ENCODE peak calls at places on chromosomes 4 and X, in seven cellular contexts. K, B, P, L, Y, I and D are unnamed samples.

GRCh38 chr4:169815606-169816005 is 57.9 kb upstream of the HPF1 start:
- DNase-seq in K (no peak), B (peak; percentile 55), P (no peak), L (no peak), Y (no peak), I (no peak), D (no peak)

GRCh38 chr4:90184560-90184959 is 57.4 kb downstream of the CCSER1 start:
- DNase-seq in K (no peak), B (no peak), P (no peak), L (no peak), Y (no peak), I (no peak), D (no peak)

GRCh38 chrX:40085086-40085551 is 12.6 kb downstream of the BCOR start:
- DNase-seq in K (no peak), B (no peak), P (no peak), L (peak; percentile 73), Y (no peak), I (peak; percentile 9), D (no peak)

GRCh38 chr4:20253799-20254409 is 2.2 kb downstream of the SLIT2 start:
- DNase-seq in K (peak; percentile 46), B (no peak), P (no peak), L (no peak), Y (peak; percentile 49), I (peak; percentile 64), D (no peak)

GRCh38 chr4:181008164-181008563 is 1235.0 kb upstream of the TENM3 start:
- DNase-seq in K (no peak), B (peak; percentile 1), P (no peak), L (no peak), Y (no peak), I (no peak), D (no peak)

GRCh38 chr4:52750819-52751348 is 341 bp downstream of the ERVMER34-1 start:
- DNase-seq in K (no peak), B (peak; percentile 2), P (peak; percentile 16), L (no peak), Y (peak; percentile 54), I (peak; percentile 4), D (no peak)

GRCh38 chr4:44760142-44760898 is 34.0 kb upstream of the GNPDA2 start:
- DNase-seq in K (no peak), B (peak; percentile 23), P (peak; percentile 19), L (no peak), Y (no peak), I (peak; percentile 26), D (no peak)

GRCh38 chr4:15930314-15930713 is 8.2 kb downstream of the FGFBP1 start:
- DNase-seq in K (no peak), B (no peak), P (no peak), L (no peak), Y (no peak), I (no peak), D (no peak)

GRCh38 chrX:111483140-111483539 is 28.3 kb upstream of the SERTM2 start:
- DNase-seq in K (no peak), B (no peak), P (no peak), L (no peak), Y (no peak), I (no peak), D (no peak)

GRCh38 chrX:129655547-129656248 is 942 bp upstream of the APLN start:
- DNase-seq in K (no peak), B (peak; percentile 48), P (no peak), L (no peak), Y (no peak), I (peak; percentile 32), D (peak; percentile 17)

GRCh38 chrX:149570668-149571067 is 16.6 kb downstream of the MAGEA9B start:
- DNase-seq in K (no peak), B (peak; percentile 7), P (no peak), L (no peak), Y (no peak), I (no peak), D (no peak)

GRCh38 chr4:138222041-138222440 is 20.1 kb downstream of the SLC7A11 start:
- DNase-seq in K (no peak), B (peak; percentile 89), P (no peak), L (no peak), Y (no peak), I (peak; percentile 79), D (no peak)

GRCh38 chrX:10512741-10513140 is 107.6 kb downstream of the MID1 start:
- DNase-seq in K (no peak), B (no peak), P (no peak), L (no peak), Y (no peak), I (no peak), D (no peak)

GRCh38 chr4:3767569-3768288 is 1.5 kb downstream of the ADRA2C start:
- DNase-seq in K (peak; percentile 51), B (peak; percentile 52), P (no peak), L (no peak), Y (no peak), I (no peak), D (no peak)
- H3K27ac ChIP-seq in K (no peak overlapping the region), B (no peak overlapping the region), P (no peak overlapping the region), L (no peak overlapping the region), Y (no peak overlapping the region), I (no peak overlapping the region), D (no peak overlapping the region)

GRCh38 chr4:182918044-182918607 is 940 bp upstream of the DCTD start:
- DNase-seq in K (no peak), B (no peak), P (no peak), L (no peak), Y (no peak), I (no peak), D (no peak)

GRCh38 chr4:182916483-182917181 is 554 bp downstream of the DCTD start:
- DNase-seq in K (peak; percentile 81), B (peak; percentile 47), P (no peak), L (peak; percentile 20), Y (peak; percentile 64), I (peak; percentile 53), D (no peak)

GRCh38 chr4:182914357-182914756 is 2.8 kb downstream of the DCTD start:
- DNase-seq in K (no peak), B (no peak), P (no peak), L (no peak), Y (no peak), I (no peak), D (no peak)

GRCh38 chr4:182918791-182919302 is 1.7 kb upstream of the DCTD start:
- DNase-seq in K (no peak), B (no peak), P (no peak), L (no peak), Y (no peak), I (no peak), D (no peak)

DNA sequence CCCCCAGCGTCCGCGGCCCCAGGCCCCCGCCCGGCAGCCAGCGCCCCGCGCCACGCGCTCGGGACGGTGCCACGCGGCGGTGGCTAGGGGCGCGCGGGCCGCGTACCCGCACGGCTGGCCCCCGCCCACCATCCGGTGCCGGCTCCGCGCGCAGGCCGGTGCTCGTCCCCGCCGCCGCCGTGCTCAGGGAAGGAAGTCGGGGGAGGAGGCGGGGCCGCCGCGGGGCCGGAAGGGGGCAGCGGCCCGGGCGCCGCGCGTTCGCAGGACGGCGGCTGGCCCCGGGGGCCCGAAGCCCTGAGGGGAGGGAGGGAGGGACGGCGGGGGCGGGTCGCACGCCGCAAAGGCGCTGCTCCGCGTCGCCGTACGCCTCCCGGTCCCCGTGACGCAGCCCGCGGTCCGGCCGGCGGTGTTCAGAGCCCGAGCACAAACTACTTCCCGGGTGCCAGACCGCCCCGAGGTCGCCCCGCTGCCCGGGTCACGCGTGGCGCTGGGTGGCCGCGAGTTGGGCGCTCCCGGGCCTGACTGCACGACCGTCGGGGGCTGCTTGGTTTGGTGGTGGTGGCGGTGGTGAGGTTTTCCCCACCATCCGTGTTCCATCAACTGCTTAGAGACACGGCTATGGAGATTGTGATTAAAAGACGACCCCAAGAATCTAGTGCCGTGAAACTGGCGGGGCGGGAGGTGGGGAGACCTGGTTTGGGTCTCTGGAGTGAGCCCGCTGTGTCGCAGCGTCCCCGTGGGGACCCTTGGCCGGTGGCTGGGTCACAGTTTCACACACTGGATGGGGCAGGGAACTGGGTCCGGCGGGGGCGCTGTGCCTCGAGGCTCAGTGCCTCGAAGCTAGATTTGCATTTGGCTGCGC is at the start of gene DCTD:
- DNase-seq in K (peak; percentile 87), B (peak; percentile 52), P (no peak), L (peak; percentile 67), Y (peak; percentile 87), I (peak; percentile 60), D (no peak)
- TF ChIP-seq POLR2A in K (peak; percentile 28), B (peak; percentile 43), P (peak; percentile 49), L (no peak), Y (peak; percentile 79), I (peak; percentile 21), D (no peak)

GRCh38 chrX:98568795-98569194 is 1685.1 kb downstream of the RPA4 start:
- DNase-seq in K (no peak), B (no peak), P (no peak), L (no peak), Y (no peak), I (no peak), D (no peak)
- H3K27ac ChIP-seq in K (no peak overlapping the region), B (no peak overlapping the region), P (no peak overlapping the region), L (no peak overlapping the region), Y (no peak overlapping the region), I (no peak overlapping the region), D (no peak overlapping the region)

GRCh38 chr4:120723986-120724385 is 198.5 kb downstream of the PRDM5 start:
- DNase-seq in K (no peak), B (no peak), P (no peak), L (no peak), Y (no peak), I (no peak), D (no peak)

GRCh38 chr4:120725639-120726585 is 196.6 kb downstream of the PRDM5 start:
- DNase-seq in K (no peak), B (no peak), P (no peak), L (no peak), Y (no peak), I (no peak), D (no peak)

GRCh38 chr4:120722655-120723054 is 199.9 kb downstream of the PRDM5 start:
- DNase-seq in K (no peak), B (no peak), P (no peak), L (no peak), Y (no peak), I (no peak), D (no peak)

GRCh38 chr4:120723105-120723504 is 199.4 kb downstream of the PRDM5 start:
- DNase-seq in K (no peak), B (no peak), P (no peak), L (no peak), Y (no peak), I (peak; percentile 51), D (no peak)

GRCh38 chr4:120724656-120725055 is 197.9 kb downstream of the PRDM5 start:
- DNase-seq in K (no peak), B (no peak), P (no peak), L (no peak), Y (no peak), I (no peak), D (no peak)
- TF ChIP-seq POLR2A in K (no peak), B (no peak), P (no peak), L (no peak), Y (no peak), I (no peak), D (no peak)

DNA sequence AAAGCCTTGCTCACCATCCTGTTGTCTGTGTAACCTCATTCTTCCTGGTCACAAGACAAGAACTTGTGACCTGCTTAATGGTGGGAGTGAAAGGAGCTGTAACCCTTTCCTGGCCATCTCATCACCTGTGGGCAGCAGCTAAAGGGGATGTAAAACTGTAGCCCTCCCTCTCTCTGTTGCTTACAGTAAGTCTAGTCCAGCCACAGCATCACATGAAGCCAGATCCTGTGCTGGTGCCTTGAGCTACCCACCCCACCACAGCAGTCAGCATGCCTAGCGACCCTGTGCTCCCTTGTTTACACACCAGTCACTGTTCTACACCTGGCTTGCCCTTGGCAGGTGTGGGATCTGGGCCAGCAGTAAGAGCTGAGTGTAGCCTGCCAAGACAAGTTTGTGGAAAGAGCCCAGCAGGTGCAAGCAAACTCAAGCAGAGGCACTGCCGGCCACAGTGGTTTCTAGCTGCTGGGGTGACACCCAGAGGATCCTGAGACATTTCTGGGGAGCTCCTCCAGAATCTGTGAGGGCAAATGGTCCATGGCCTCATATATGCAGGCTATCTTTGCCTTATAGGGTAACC is 41.0 kb downstream of the UGT2B28 start:
- DNase-seq in K (no peak), B (no peak), P (no peak), L (peak; percentile 54), Y (peak; percentile 71), I (no peak), D (no peak)
- H3K27ac ChIP-seq in K (no peak overlapping the region), B (no peak overlapping the region), P (no peak overlapping the region), L (no peak overlapping the region), Y (no peak overlapping the region), I (no peak overlapping the region), D (no peak overlapping the region)